ENCODE peak calls at places on chromosomes 13 and 19, in four cellular contexts. J is GM12878, N is H1, F is HepG2. V is an unnamed sample.

GRCh38 chr19:8075158-8076086 is 22.9 kb downstream of the CCL25 start:
- DNase-seq in J (no peak), F (no peak), N (no peak), V (no peak)

GRCh38 chr13:111429064-111429558 is 108.7 kb downstream of the TEX29 start:
- DNase-seq in F (peak), J (no peak), N (peak), V (peak)

GRCh38 chr13:20462533-20462915 is 63.1 kb downstream of the CRYL1 start:
- DNase-seq in F (no peak), N (no peak), J (no peak), V (no peak)

GRCh38 chr19:48396871-48397176 is 3.4 kb downstream of the GRIN2D start:
- DNase-seq in N (no peak), J (no peak), F (no peak), V (no peak)

GRCh38 chr13:84630486-84630885 is 748.2 kb upstream of the SLITRK1 start:
- DNase-seq in J (no peak), N (no peak), F (no peak), V (no peak)

GRCh38 chr13:67230774-67231480 is 791 bp upstream of the PCDH9 start:
- DNase-seq in J (no peak), N (peak), F (peak), V (peak)

GRCh38 chr19:14511245-14511625 is 7.0 kb downstream of the DNAJB1 start:
- DNase-seq in N (no peak), F (no peak), J (no peak), V (no peak)

GRCh38 chr19:31066385-31066784 is 282.9 kb downstream of the TSHZ3 start:
- DNase-seq in F (no peak), J (no peak), N (no peak), V (no peak)

GRCh38 chr13:48531416-48532145 is 1.3 kb downstream of the RCBTB2 start:
- DNase-seq in F (peak), J (peak), N (no peak), V (no peak)

GRCh38 chr19:42254083-42254849 is 662 bp downstream of the ERF start:
- DNase-seq in N (peak), F (peak), J (no peak), V (no peak)

GRCh38 chr19:49718991-49719390 is 28.1 kb downstream of the CPT1C start:
- DNase-seq in J (no peak), N (no peak), F (no peak), V (no peak)

GRCh38 chr13:26020536-26021290 is 31.1 kb downstream of the SHISA2 start:
- DNase-seq in F (no peak), N (peak), J (no peak), V (no peak)

GRCh38 chr19:4773047-4773640 is 18.4 kb upstream of the FEM1A start:
- DNase-seq in F (no peak), N (no peak), J (peak), V (no peak)
- H3K9ac ChIP-seq in F (no peak), N (no peak), J (no peak), V (no peak)

GRCh38 chr13:45522571-45522970 is 57.8 kb downstream of the COG3 start:
- DNase-seq in J (no peak), F (no peak), N (no peak), V (no peak)
- TF ChIP-seq YY1 in J (no peak), F (no peak), N (no peak), V (no peak)

GRCh38 chr13:95338905-95339304 is 37.7 kb upstream of the ABCC4 start:
- DNase-seq in F (no peak), N (no peak), J (no peak), V (no peak)
- TF ChIP-seq SUZ12 in F (no peak), N (no peak), J (no peak), V (no peak)

DNA sequence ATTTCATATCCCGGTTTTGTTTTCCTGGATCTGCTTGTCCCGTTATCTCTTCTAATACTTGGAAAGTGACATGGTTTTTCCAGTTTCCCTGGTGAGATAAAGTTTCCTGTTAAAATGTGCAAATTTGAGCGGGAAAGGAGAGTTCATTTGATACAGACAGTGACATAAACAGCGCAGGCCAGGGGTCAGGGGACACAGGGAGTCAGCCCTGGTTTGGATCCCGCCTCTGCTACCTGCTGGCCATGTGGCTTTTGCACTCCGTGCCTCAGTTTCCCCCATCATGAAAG is 20.6 kb upstream of the MISP start:
- DNase-seq in J (no peak), N (no peak), F (no peak), V (no peak)
- H3K9ac ChIP-seq in J (no peak), N (no peak), F (no peak), V (no peak)

DNA sequence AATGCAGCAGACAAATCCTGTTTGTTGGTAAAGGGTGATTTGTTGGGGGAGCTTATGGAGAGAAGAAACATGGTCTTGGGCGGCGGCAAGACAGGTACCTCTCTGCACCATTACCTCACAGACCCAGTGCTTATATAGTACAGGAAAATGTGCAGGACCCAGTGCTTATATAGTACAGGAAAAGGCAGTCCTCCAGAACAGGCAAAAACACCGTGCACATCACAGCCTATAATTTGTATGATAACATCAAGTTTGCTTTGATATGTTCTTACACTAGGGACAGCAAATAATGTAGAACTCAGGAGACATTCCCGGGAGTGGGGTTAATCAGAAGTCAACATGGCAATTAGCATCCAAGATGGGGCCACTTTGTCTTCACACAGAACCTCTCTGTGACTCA is 20.9 kb downstream of the VAV1 start:
- DNase-seq in N (no peak), J (no peak), F (no peak), V (no peak)
- TF ChIP-seq YY1 in N (no peak), J (no peak), F (no peak), V (no peak)

DNA sequence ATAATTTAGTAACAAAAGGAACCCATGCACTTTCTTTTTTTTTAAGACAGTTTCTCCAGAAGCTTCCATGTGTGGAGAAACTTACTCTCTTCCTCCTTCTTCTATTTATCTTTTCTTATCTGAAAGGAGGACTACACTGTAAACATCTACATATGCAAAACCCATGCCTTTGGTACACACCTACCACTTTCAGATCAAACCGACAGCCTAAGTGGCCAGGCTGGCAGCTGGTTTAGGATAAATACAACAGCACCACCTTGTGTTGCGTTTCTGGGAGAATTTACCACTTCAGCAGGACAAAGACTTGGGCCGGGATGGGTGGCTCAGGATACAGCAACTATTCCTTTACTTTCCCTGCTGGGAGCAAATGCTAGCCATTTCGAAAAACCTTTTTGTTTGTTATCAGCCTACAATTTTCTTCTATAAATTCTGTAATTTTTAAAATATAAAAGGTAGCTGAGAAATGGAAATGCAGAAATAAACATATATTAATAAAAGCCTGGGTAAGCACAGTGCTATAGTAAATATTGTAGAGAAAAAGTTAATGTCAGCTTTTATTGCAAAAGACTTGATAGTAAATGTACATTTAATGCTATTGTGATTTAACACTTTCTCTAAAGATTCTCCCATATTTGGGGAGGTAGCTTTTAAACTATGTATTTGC is 94.0 kb upstream of the RFC3 start:
- DNase-seq in F (peak), J (peak), N (peak), V (peak)
- TF ChIP-seq SUZ12 in F (no peak), J (no peak), N (no peak), V (no peak)

GRCh38 chr19:33432408-33433170 is 59.1 kb downstream of the CEBPG start:
- DNase-seq in N (no peak), F (no peak), J (no peak), V (no peak)
- H3K9ac ChIP-seq in N (no peak), F (no peak), J (no peak), V (peak)

GRCh38 chr13:83536941-83537340 is 345.3 kb downstream of the SLITRK1 start:
- DNase-seq in N (no peak), J (no peak), F (no peak), V (no peak)
- TF ChIP-seq YY1 in N (no peak), J (no peak), F (no peak), V (no peak)

GRCh38 chr13:39688278-39688677 is 32.8 kb downstream of the COG6 start:
- DNase-seq in J (no peak), F (no peak), N (no peak), V (no peak)
- TF ChIP-seq SUZ12 in J (no peak), F (no peak), N (no peak), V (no peak)

V was measured in NT2/D1.